ENCODE peak calls at places on chromosomes 11 and 22, in seven cellular contexts. G is fibroblast of lung, B is astrocyte, P is K562, D is HepG2, E is mammary epithelial cell, A is GM23248. Z is an unnamed sample.

GRCh38 chr22:20857838-20858614 is 585 bp downstream of the PI4KA start:
- DNase-seq in D (peak; percentile 78), P (peak; percentile 99), E (peak; percentile 19), B (peak; percentile 82), G (peak; percentile 84), A (peak; percentile 77), Z (peak; percentile 93)

GRCh38 chr22:22761963-22762772 is 117.8 kb downstream of the GGTLC2 start:
- DNase-seq in E (no peak), A (no peak), P (no peak), B (no peak), D (no peak), G (no peak), Z (no peak)

GRCh38 chr11:6418199-6418957 is 516 bp downstream of the APBB1 start:
- DNase-seq in A (peak; percentile 46), D (no peak), P (no peak), B (no peak), E (no peak), G (no peak), Z (no peak)

GRCh38 chr11:10858505-10859360 is 880 bp upstream of the ZBED5 start:
- DNase-seq in B (no peak), A (peak; percentile 80), E (no peak), P (peak; percentile 68), D (peak; percentile 50), G (peak; percentile 48), Z (peak; percentile 60)

GRCh38 chr11:45083544-45084087 is 62.8 kb upstream of the PRDM11 start:
- DNase-seq in E (no peak), G (no peak), P (peak; percentile 11), D (peak; percentile 15), B (no peak), A (no peak), Z (no peak)

GRCh38 chr11:110907629-110908028 is 195.4 kb upstream of the ARHGAP20 start:
- DNase-seq in G (peak; percentile 94), P (no peak), E (peak; percentile 93), D (no peak), B (peak; percentile 99), A (peak; percentile 93), Z (peak; percentile 67)

GRCh38 chr11:19382131-19382611 is 141.4 kb upstream of the E2F8 start:
- DNase-seq in B (no peak), E (no peak), G (no peak), P (no peak), D (no peak), A (peak; percentile 54), Z (no peak)

GRCh38 chr11:28838741-28839140 is 730.6 kb downstream of the METTL15 start:
- DNase-seq in B (peak; percentile 65), E (no peak), P (no peak), D (no peak), G (no peak), A (peak; percentile 42), Z (peak; percentile 61)

GRCh38 chr22:25630446-25630845 is 66.0 kb downstream of the GRK3 start:
- DNase-seq in E (no peak), D (no peak), B (peak; percentile 62), A (no peak), G (no peak), P (no peak), Z (no peak)

GRCh38 chr11:46332568-46333128 is 14.6 kb upstream of the DGKZ start:
- DNase-seq in G (no peak), B (no peak), P (no peak), E (no peak), D (no peak), A (peak; percentile 23), Z (peak; percentile 68)
- TF ChIP-seq EZH2 in G (peak; percentile 90), B (peak; percentile 98), P (peak; percentile 4), E (peak; percentile 61), D (peak; percentile 63), A (peak; percentile 2), Z (peak; percentile 68)

GRCh38 chr11:68905421-68906360 is 2.0 kb downstream of the IGHMBP2 start:
- DNase-seq in E (peak; percentile 38), G (no peak), B (no peak), A (no peak), D (no peak), P (no peak), Z (no peak)
- H3K4me3 ChIP-seq in E (peak overlapping the region; percentile 71), G (peak overlapping the region; percentile 96), B (no peak overlapping the region), A (peak overlapping the region; percentile 98), D (peak overlapping the region; percentile 83), P (peak overlapping the region; percentile 92), Z (peak overlapping the region; percentile 93)

DNA sequence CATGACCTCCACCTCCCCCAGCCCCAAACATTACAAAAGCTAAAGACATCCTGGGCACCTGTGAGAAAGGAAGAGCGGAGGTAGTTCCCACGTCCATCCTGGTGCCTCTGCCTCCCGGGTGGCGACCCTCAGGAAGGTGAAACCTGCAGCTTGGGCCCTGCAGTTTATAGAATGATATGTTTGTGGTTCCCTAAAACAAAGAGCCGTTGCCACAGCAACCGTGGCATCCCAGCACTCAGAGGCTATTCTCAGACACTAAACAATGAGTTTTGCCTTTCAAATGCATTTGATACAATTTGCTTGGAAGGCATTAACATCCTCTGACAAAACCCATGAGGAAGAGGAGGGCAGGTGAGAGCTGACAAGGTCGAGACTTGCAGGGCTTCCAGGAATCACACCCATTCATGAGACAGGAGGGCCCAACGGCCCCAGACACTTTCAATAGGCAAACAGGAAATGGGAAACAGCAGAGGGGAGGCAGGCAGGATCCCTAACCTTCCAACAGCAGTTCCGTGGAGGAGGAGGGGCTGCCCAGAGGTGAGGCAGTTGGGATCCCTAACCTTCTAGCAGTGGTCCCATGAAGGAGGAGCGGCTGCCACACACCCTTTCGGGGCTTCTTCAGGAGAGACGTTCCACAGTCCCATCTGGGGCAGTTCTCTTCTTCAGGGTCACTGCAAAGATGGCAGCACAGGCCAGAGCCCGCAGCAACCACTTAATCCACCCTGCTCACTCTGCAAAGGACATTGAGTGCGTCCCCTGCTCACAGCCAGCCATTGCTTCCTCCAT is 379.2 kb downstream of the SHANK2 start:
- DNase-seq in B (no peak), A (no peak), G (no peak), E (no peak), P (no peak), D (no peak), Z (no peak)
- H3K4me1 ChIP-seq in B (no peaks in the 10 kb centered on the region), A (no peaks in the 10 kb centered on the region), G (no peaks in the 10 kb centered on the region), E (no peaks in the 10 kb centered on the region), P (no peaks in the 10 kb centered on the region), D (no peaks in the 10 kb centered on the region), Z (no peaks in the 10 kb centered on the region)

DNA sequence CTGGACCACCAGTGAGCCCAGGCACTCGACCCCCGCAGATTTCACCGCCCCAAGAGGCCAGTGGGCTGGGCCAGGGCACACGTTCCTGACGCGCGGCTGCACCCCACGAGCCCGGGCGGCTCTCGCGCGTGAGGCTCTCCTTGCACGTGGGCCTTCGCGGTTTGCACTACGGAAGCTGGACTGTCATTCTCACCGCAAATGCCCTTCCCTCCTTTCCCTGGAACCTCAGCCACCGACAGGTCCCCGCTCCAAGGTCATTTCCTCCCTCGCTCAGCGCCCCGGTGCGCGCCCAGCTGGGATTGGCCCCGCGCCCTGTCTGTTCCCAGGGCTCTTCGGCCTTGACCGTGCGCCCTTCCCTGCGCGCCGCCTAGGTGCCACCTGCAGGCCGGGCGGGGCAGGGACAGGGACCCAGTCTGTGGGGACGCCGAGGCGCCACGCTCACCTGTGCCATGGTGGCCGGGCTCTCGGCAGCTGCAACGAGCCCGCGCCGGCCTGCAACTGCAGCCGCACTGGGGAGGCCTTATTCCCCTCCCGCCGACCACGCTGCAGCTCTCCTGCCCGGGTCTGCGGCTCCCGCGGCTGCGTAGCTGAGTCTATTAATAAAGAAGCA is 2.1 kb upstream of the CPT1A start:
- DNase-seq in B (peak; percentile 32), E (peak; percentile 66), D (peak; percentile 67), A (no peak), G (peak; percentile 15), P (no peak), Z (no peak)
- TF ChIP-seq EZH2 in B (peak; percentile 57), E (no peak), D (no peak), A (no peak), G (no peak), P (no peak), Z (no peak)

GRCh38 chr11:67379061-67380058 is 6.0 kb upstream of the CLCF1 start:
- DNase-seq in P (peak; percentile 75), A (peak; percentile 94), B (no peak), G (peak; percentile 47), E (peak; percentile 71), D (no peak), Z (no peak)
- H3K4me3 ChIP-seq in P (no peak overlapping the region), A (peak overlapping the region; percentile 0), B (no peak overlapping the region), G (no peak overlapping the region), E (no peak overlapping the region), D (no peak overlapping the region), Z (no peak overlapping the region)

GRCh38 chr22:28815101-28815500 is 14.7 kb upstream of the XBP1 start:
- DNase-seq in A (no peak), E (no peak), D (no peak), G (no peak), B (no peak), P (no peak), Z (no peak)
- H3K4me1 ChIP-seq in A (no peaks in the 10 kb centered on the region), E (peaks cover 7% of the 10 kb centered on the region), D (peaks cover 100% of the 10 kb centered on the region), G (no peaks in the 10 kb centered on the region), B (no peaks in the 10 kb centered on the region), P (peaks cover 18% of the 10 kb centered on the region), Z (no peaks in the 10 kb centered on the region)

GRCh38 chr11:64292458-64293254 is 1.6 kb downstream of the KCNK4 start:
- DNase-seq in G (no peak), D (no peak), E (no peak), A (no peak), B (no peak), P (no peak), Z (no peak)

GRCh38 chr11:64289011-64289564 is 2.0 kb upstream of the KCNK4 start:
- DNase-seq in B (no peak), A (no peak), D (no peak), P (no peak), G (no peak), E (no peak), Z (no peak)

GRCh38 chr11:64290352-64290751 is 750 bp upstream of the KCNK4 start:
- DNase-seq in B (no peak), A (no peak), G (no peak), P (no peak), E (no peak), D (no peak), Z (no peak)

GRCh38 chr11:64291746-64292457 is 800 bp downstream of the KCNK4 start:
- DNase-seq in A (peak; percentile 42), P (no peak), D (no peak), E (no peak), G (no peak), B (no peak), Z (no peak)

GRCh38 chr11:64290894-64291745 is at the start of gene KCNK4:
- DNase-seq in E (no peak), P (no peak), A (no peak), B (no peak), D (no peak), G (no peak), Z (no peak)
- TF ChIP-seq EZH2 in E (no peak), P (no peak), A (peak; percentile 34), B (peak; percentile 27), D (no peak), G (peak; percentile 65), Z (no peak)

GRCh38 chr22:48576333-48577013 is 1251.2 kb downstream of the BRD1 start:
- DNase-seq in E (no peak), P (no peak), B (peak; percentile 8), A (peak; percentile 23), D (no peak), G (no peak), Z (peak; percentile 66)
- H3K4me3 ChIP-seq in E (no peak overlapping the region), P (no peak overlapping the region), B (peak overlapping the region; percentile 10), A (no peak overlapping the region), D (no peak overlapping the region), G (no peak overlapping the region), Z (peak overlapping the region; percentile 61)